ENCODE peak calls at places on chromosomes 6 and 20, in four cellular contexts. One of them, this sample, is unnamed. For H3K36me3, the result is how much of the 10 kb centered on the place peaks cover.

GRCh38 chr20:9417665-9418064 is 96.7 kb upstream of the LAMP5 start:
- DNase-seq in CD8-positive, alpha-beta T cell: no peak
- DNase-seq in WERI-Rb-1: no peak
- DNase-seq in SK-N-SH: no peak
- DNase-seq in this sample: peak

GRCh38 chr6:112269165-112269564 is 14.8 kb upstream of the LAMA4 start:
- DNase-seq in WERI-Rb-1: no peak
- DNase-seq in CD8-positive, alpha-beta T cell: no peak
- DNase-seq in SK-N-SH: no peak
- DNase-seq in this sample: peak

GRCh38 chr20:43942661-43943285 is 28.1 kb downstream of the TOX2 start:
- DNase-seq in SK-N-SH: no peak
- DNase-seq in CD8-positive, alpha-beta T cell: no peak
- DNase-seq in WERI-Rb-1: no peak
- DNase-seq in this sample: peak

GRCh38 chr6:85865665-85866372 is 223.1 kb upstream of the SYNCRIP start:
- DNase-seq in WERI-Rb-1: no peak
- DNase-seq in SK-N-SH: no peak
- DNase-seq in CD8-positive, alpha-beta T cell: no peak
- DNase-seq in this sample: peak

GRCh38 chr6:117477988-117478852 is 4.3 kb upstream of the DCBLD1 start:
- DNase-seq in SK-N-SH: no peak
- DNase-seq in WERI-Rb-1: peak
- DNase-seq in CD8-positive, alpha-beta T cell: peak
- DNase-seq in this sample: peak

GRCh38 chr6:136289579-136290405 is at the start of gene BCLAF1:
- DNase-seq in CD8-positive, alpha-beta T cell: peak
- DNase-seq in SK-N-SH: peak
- DNase-seq in WERI-Rb-1: peak
- DNase-seq in this sample: peak

GRCh38 chr6:53344993-53345392 is 3.8 kb downstream of the ELOVL5 start:
- DNase-seq in CD8-positive, alpha-beta T cell: no peak
- DNase-seq in SK-N-SH: no peak
- DNase-seq in WERI-Rb-1: no peak
- DNase-seq in this sample: no peak

GRCh38 chr20:58514321-58515239 is 619 bp downstream of the APCDD1L start:
- DNase-seq in WERI-Rb-1: no peak
- DNase-seq in CD8-positive, alpha-beta T cell: no peak
- DNase-seq in SK-N-SH: no peak
- DNase-seq in this sample: no peak

GRCh38 chr6:100468966-100469859 is 4.5 kb upstream of the SIM1 start:
- DNase-seq in CD8-positive, alpha-beta T cell: no peak
- DNase-seq in WERI-Rb-1: no peak
- DNase-seq in SK-N-SH: no peak
- DNase-seq in this sample: no peak

GRCh38 chr6:114049367-114049966 is 78.5 kb upstream of the HDAC2 start:
- DNase-seq in SK-N-SH: no peak
- DNase-seq in WERI-Rb-1: no peak
- DNase-seq in CD8-positive, alpha-beta T cell: no peak
- DNase-seq in this sample: peak

GRCh38 chr6:35089935-35090505 is 51.1 kb downstream of the TCP11 start:
- DNase-seq in SK-N-SH: peak
- DNase-seq in WERI-Rb-1: peak
- DNase-seq in CD8-positive, alpha-beta T cell: no peak
- DNase-seq in this sample: no peak
- H3K36me3 ChIP-seq in SK-N-SH: under half
- H3K36me3 ChIP-seq in WERI-Rb-1: under half
- H3K36me3 ChIP-seq in CD8-positive, alpha-beta T cell: under half
- H3K36me3 ChIP-seq in this sample: under half

GRCh38 chr20:41353530-41353929 is 12.9 kb downstream of the LPIN3 start:
- DNase-seq in SK-N-SH: no peak
- DNase-seq in WERI-Rb-1: no peak
- DNase-seq in CD8-positive, alpha-beta T cell: no peak
- DNase-seq in this sample: no peak
- H3K36me3 ChIP-seq in SK-N-SH: under half
- H3K36me3 ChIP-seq in WERI-Rb-1: under half
- H3K36me3 ChIP-seq in CD8-positive, alpha-beta T cell: under half
- H3K36me3 ChIP-seq in this sample: under half

GRCh38 chr20:57377350-57377749 is 13.8 kb upstream of the RBM38 start:
- DNase-seq in SK-N-SH: no peak
- DNase-seq in CD8-positive, alpha-beta T cell: no peak
- DNase-seq in WERI-Rb-1: no peak
- DNase-seq in this sample: no peak

GRCh38 chr20:57378107-57378506 is 13.1 kb upstream of the RBM38 start:
- DNase-seq in SK-N-SH: no peak
- DNase-seq in CD8-positive, alpha-beta T cell: no peak
- DNase-seq in WERI-Rb-1: no peak
- DNase-seq in this sample: no peak

GRCh38 chr20:57374343-57374930 is 16.8 kb upstream of the RBM38 start:
- DNase-seq in WERI-Rb-1: no peak
- DNase-seq in CD8-positive, alpha-beta T cell: no peak
- DNase-seq in SK-N-SH: no peak
- DNase-seq in this sample: no peak

GRCh38 chr20:57374931-57375651 is 16.1 kb upstream of the RBM38 start:
- DNase-seq in SK-N-SH: no peak
- DNase-seq in CD8-positive, alpha-beta T cell: no peak
- DNase-seq in WERI-Rb-1: no peak
- DNase-seq in this sample: no peak

GRCh38 chr20:57375652-57376230 is 15.5 kb upstream of the RBM38 start:
- DNase-seq in CD8-positive, alpha-beta T cell: no peak
- DNase-seq in SK-N-SH: no peak
- DNase-seq in WERI-Rb-1: no peak
- DNase-seq in this sample: no peak
- H3K36me3 ChIP-seq in CD8-positive, alpha-beta T cell: half or more
- H3K36me3 ChIP-seq in SK-N-SH: half or more
- H3K36me3 ChIP-seq in WERI-Rb-1: half or more
- H3K36me3 ChIP-seq in this sample: under half

GRCh38 chr20:48633620-48634257 is 194.1 kb downstream of the PREX1 start:
- DNase-seq in WERI-Rb-1: no peak
- DNase-seq in SK-N-SH: no peak
- DNase-seq in CD8-positive, alpha-beta T cell: no peak
- DNase-seq in this sample: no peak
- H3K36me3 ChIP-seq in WERI-Rb-1: under half
- H3K36me3 ChIP-seq in SK-N-SH: under half
- H3K36me3 ChIP-seq in CD8-positive, alpha-beta T cell: half or more
- H3K36me3 ChIP-seq in this sample: under half

GRCh38 chr20:37389241-37389747 is 43.4 kb downstream of the SRC start:
- DNase-seq in WERI-Rb-1: no peak
- DNase-seq in SK-N-SH: peak
- DNase-seq in CD8-positive, alpha-beta T cell: no peak
- DNase-seq in this sample: no peak
- H3K36me3 ChIP-seq in WERI-Rb-1: half or more
- H3K36me3 ChIP-seq in SK-N-SH: under half
- H3K36me3 ChIP-seq in CD8-positive, alpha-beta T cell: under half
- H3K36me3 ChIP-seq in this sample: under half

DNA sequence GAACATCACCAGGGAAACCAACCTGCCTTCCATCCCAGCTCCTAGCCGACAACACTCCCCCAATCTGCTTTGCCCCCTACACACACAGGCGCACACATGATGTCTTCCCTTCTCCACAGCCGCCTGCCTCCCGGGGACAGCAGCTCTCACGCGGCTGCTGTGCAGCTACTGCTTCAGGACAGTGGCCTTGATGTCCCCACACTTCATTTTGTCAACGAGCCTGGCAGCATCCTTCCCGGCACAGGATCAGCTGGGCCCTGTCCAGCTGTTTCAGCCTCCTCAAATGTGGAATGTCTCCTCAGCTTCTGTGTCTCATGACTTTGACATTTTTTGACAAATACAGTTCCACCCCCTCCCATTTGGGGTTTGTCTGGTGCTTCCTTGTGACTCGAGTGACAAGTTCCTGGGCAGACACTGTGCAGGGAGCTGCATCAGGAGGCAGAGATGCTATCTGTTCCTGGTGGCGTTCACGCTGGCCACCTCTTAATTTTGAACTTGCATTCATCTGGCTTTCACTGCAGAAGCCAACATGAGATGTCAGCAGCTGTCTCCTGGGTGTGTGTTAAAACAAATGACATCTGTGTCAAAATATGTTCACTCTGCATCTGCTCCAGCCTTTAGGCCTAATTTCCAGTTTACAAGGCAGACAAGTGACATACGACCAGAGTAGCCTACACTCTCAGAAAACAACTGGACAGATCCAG is 57.2 kb downstream of the GINS1 start:
- DNase-seq in CD8-positive, alpha-beta T cell: no peak
- DNase-seq in WERI-Rb-1: no peak
- DNase-seq in SK-N-SH: peak
- DNase-seq in this sample: no peak
- H3K36me3 ChIP-seq in CD8-positive, alpha-beta T cell: under half
- H3K36me3 ChIP-seq in WERI-Rb-1: half or more
- H3K36me3 ChIP-seq in SK-N-SH: under half
- H3K36me3 ChIP-seq in this sample: under half